ENCODE peak calls at places on chromosomes 5 and 9, in four cellular contexts. M is fibroblast of lung, Y is right atrium auricular region, I is kidney glomerular epithelial cell. X is an unnamed sample.

GRCh38 chr9:91193658-91194391 is 167.9 kb downstream of the AUH start:
- DNase-seq in M (peak), Y (peak), I (peak), X (peak)

GRCh38 chr9:78001946-78002731 is 29.5 kb downstream of the GNAQ start:
- DNase-seq in M (peak), Y (no peak), I (no peak), X (no peak)

GRCh38 chr5:127777957-127778356 is 74.8 kb downstream of the CCDC192 start:
- DNase-seq in M (no peak), Y (no peak), I (no peak), X (no peak)

GRCh38 chr5:77262685-77263084 is 52.2 kb downstream of the PDE8B start:
- DNase-seq in M (no peak), Y (no peak), I (no peak), X (no peak)

GRCh38 chr5:86526811-86527348 is 90.9 kb upstream of the COX7C start:
- DNase-seq in M (no peak), Y (no peak), I (no peak), X (no peak)

GRCh38 chr5:40551706-40552557 is 127.8 kb upstream of the PTGER4 start:
- DNase-seq in M (peak), Y (no peak), I (peak), X (peak)

GRCh38 chr5:143124593-143124992 is 278.9 kb downstream of the NR3C1 start:
- DNase-seq in M (no peak), Y (no peak), I (no peak), X (no peak)

GRCh38 chr5:59790399-59791130 is 103.0 kb downstream of the PDE4D start:
- DNase-seq in M (peak), Y (no peak), I (no peak), X (peak)

GRCh38 chr5:2703615-2704014 is 47.9 kb downstream of the IRX2 start:
- DNase-seq in M (no peak), Y (no peak), I (no peak), X (no peak)

GRCh38 chr9:126721531-126722098 is 83.2 kb upstream of the ZBTB43 start:
- DNase-seq in M (no peak), Y (peak), I (no peak), X (no peak)